ENCODE peak calls at places on chromosomes 6 and 20, in six cellular contexts. Y is EL, Z is left kidney, Q is HEK293T, A is amniotic epithelial cell, N is astrocyte of the spinal cord. V is an unnamed sample.

GRCh38 chr6:30130887-30131862 is 4.8 kb upstream of the TRIM40 start:
- DNase-seq in Y (peak), Q (peak), A (peak), N (peak), Z (peak), V (peak)

GRCh38 chr20:35598899-35599775 is 16.5 kb upstream of the SPAG4 start:
- DNase-seq in A (no peak), Y (no peak), Z (no peak), Q (no peak), N (no peak), V (no peak)

GRCh38 chr6:15553031-15553430 is 109.8 kb downstream of the DTNBP1 start:
- DNase-seq in A (no peak), Q (no peak), Z (no peak), N (no peak), Y (no peak), V (no peak)

GRCh38 chr20:41072099-41072798 is 43.6 kb downstream of the TOP1 start:
- DNase-seq in Q (no peak), A (peak), Z (no peak), N (peak), Y (peak), V (peak)

GRCh38 chr20:63896136-63896890 is 1.4 kb downstream of the DNAJC5 start:
- DNase-seq in N (peak), A (no peak), Q (no peak), Z (peak), Y (peak), V (peak)

GRCh38 chr20:4067600-4068261 is 52.4 kb upstream of the RNF24 start:
- DNase-seq in Y (peak), Q (no peak), Z (no peak), A (peak), N (peak), V (peak)

GRCh38 chr6:15462717-15463525 is 199.9 kb downstream of the DTNBP1 start:
- DNase-seq in A (peak), Q (no peak), Z (no peak), Y (peak), N (no peak), V (peak)

GRCh38 chr6:13712485-13712990 is 903 bp upstream of the RANBP9 start:
- DNase-seq in Q (no peak), A (no peak), Z (peak), N (no peak), Y (peak), V (peak)

GRCh38 chr6:119442776-119443184 is 93.2 kb upstream of the MAN1A1 start:
- DNase-seq in N (no peak), Q (no peak), Z (peak), A (no peak), Y (no peak), V (no peak)

GRCh38 chr6:113564401-113565161 is 292.6 kb upstream of the MARCKS start:
- DNase-seq in Q (no peak), Y (peak), N (peak), Z (peak), A (peak), V (peak)

GRCh38 chr20:5864873-5865582 is 85.3 kb downstream of the TRMT6 start:
- DNase-seq in Z (no peak), Q (no peak), N (peak), A (peak), Y (peak), V (peak)

GRCh38 chr6:111534366-111534765 is 51.3 kb upstream of the REV3L start:
- DNase-seq in Y (peak), N (peak), Z (peak), A (peak), Q (no peak), V (no peak)

GRCh38 chr20:49914310-49915117 is 815 bp downstream of the SPATA2 start:
- DNase-seq in A (no peak), Q (no peak), Y (peak), Z (no peak), N (no peak), V (no peak)

GRCh38 chr6:157268396-157268795 is 54.9 kb downstream of the TMEM242 start:
- DNase-seq in N (no peak), Y (no peak), Z (no peak), A (no peak), Q (no peak), V (no peak)

GRCh38 chr6:150939399-150939798 is 73.9 kb downstream of the MTHFD1L start:
- DNase-seq in N (no peak), Z (no peak), A (no peak), Q (no peak), Y (no peak), V (no peak)

GRCh38 chr6:157148391-157149323 is 174.7 kb downstream of the TMEM242 start:
- DNase-seq in Z (peak), Q (no peak), N (peak), A (peak), Y (peak), V (peak)

GRCh38 chr20:64140421-64140820 is 23.8 kb upstream of the MYT1 start:
- DNase-seq in Y (no peak), Z (no peak), A (no peak), N (no peak), Q (no peak), V (no peak)

GRCh38 chr6:13715444-13715883 is 3.8 kb upstream of the RANBP9 start:
- DNase-seq in N (no peak), A (peak), Q (no peak), Y (no peak), Z (no peak), V (no peak)

GRCh38 chr6:152552616-152553209 is 84.4 kb downstream of the SYNE1 start:
- DNase-seq in Y (peak), N (peak), A (peak), Q (peak), Z (peak), V (peak)

GRCh38 chr6:66662196-66662595 is 955.2 kb upstream of the EYS start:
- DNase-seq in A (peak), Q (no peak), N (peak), Z (peak), Y (no peak), V (no peak)

GRCh38 chr20:63454729-63455567 is 17.5 kb downstream of the KCNQ2 start:
- DNase-seq in Y (no peak), Z (peak), Q (no peak), A (no peak), N (no peak), V (no peak)

GRCh38 chr6:129108337-129108736 is 225.4 kb downstream of the LAMA2 start:
- DNase-seq in Y (no peak), Q (no peak), N (no peak), A (no peak), Z (no peak), V (no peak)

GRCh38 chr20:37266940-37267683 is 5.5 kb upstream of the GHRH start:
- DNase-seq in Q (no peak), N (no peak), A (no peak), Y (no peak), Z (no peak), V (no peak)

GRCh38 chr6:45558858-45559257 is 181.1 kb upstream of the SUPT3H start:
- DNase-seq in Z (no peak), Y (no peak), N (no peak), A (no peak), Q (no peak), V (no peak)

GRCh38 chr6:80623066-80623815 is 516.8 kb downstream of the BCKDHB start:
- DNase-seq in Y (no peak), Z (no peak), Q (no peak), N (no peak), A (no peak), V (no peak)

GRCh38 chr6:85360794-85361642 is 88.9 kb upstream of the NT5E start:
- DNase-seq in N (peak), Y (peak), A (peak), Z (no peak), Q (no peak), V (peak)

GRCh38 chr20:31934968-31935764 is 16.7 kb downstream of the PDRG1 start:
- DNase-seq in Z (peak), A (no peak), Y (no peak), Q (no peak), N (no peak), V (no peak)

GRCh38 chr6:2733736-2734480 is 16.8 kb downstream of the MYLK4 start:
- DNase-seq in A (no peak), Z (no peak), Q (no peak), Y (no peak), N (no peak), V (no peak)

GRCh38 chr6:32666420-32667300 is at the start of gene HLA-DQB1:
- DNase-seq in N (no peak), A (peak), Z (peak), Q (peak), Y (peak), V (peak)

GRCh38 chr6:137571854-137572253 is 77.7 kb upstream of the OLIG3 start:
- DNase-seq in Q (peak), N (peak), A (peak), Z (peak), Y (peak), V (no peak)

GRCh38 chr6:106913676-106914280 is 60.8 kb downstream of the CD24 start:
- DNase-seq in N (no peak), A (no peak), Z (peak), Y (no peak), Q (no peak), V (no peak)

V was measured in AG08395.